ENCODE peak calls at places on chromosomes 5 and 9, in nine cellular contexts. L, V, N, B, W, D, Y, K and M are unnamed samples.

GRCh38 chr5:78757269-78758053 is 108.9 kb upstream of the LHFPL2 start:
- DNase-seq in D (peak), V (peak), L (peak), W (no peak), B (peak), N (no peak), Y (peak), K (no peak), M (no peak)

GRCh38 chr5:118208031-118208453 is 780.3 kb downstream of the DTWD2 start:
- DNase-seq in Y (no peak), K (no peak), V (no peak), D (no peak), W (no peak), B (no peak), N (no peak), L (no peak), M (no peak)

GRCh38 chr5:149049371-149049781 is 13.5 kb downstream of the SH3TC2 start:
- DNase-seq in K (no peak), B (no peak), D (no peak), Y (no peak), L (no peak), W (no peak), N (no peak), V (peak), M (no peak)

GRCh38 chr9:135501261-135502167 is 1.0 kb downstream of the MRPS2 start:
- DNase-seq in B (no peak), N (no peak), V (no peak), L (peak), K (no peak), Y (no peak), W (no peak), D (peak), M (peak)

GRCh38 chr9:89991204-89991790 is 386.5 kb downstream of the GADD45G start:
- DNase-seq in L (no peak), K (no peak), V (no peak), B (no peak), D (no peak), N (no peak), Y (no peak), W (no peak), M (no peak)

GRCh38 chr9:128635266-128636023 is 21.2 kb downstream of the DYNC2I2 start:
- DNase-seq in N (peak), D (peak), B (peak), W (peak), Y (peak), V (peak), K (peak), L (peak), M (no peak)

GRCh38 chr9:131423171-131423581 is 29.3 kb downstream of the PRRC2B start:
- DNase-seq in W (peak), K (peak), B (no peak), L (peak), D (peak), Y (peak), N (no peak), V (peak), M (no peak)

GRCh38 chr9:33924978-33925797 is 108.2 kb downstream of the UBE2R2 start:
- DNase-seq in B (no peak), L (peak), K (peak), Y (peak), N (peak), W (peak), D (peak), V (peak), M (peak)

GRCh38 chr5:154059039-154059430 is 20.3 kb downstream of the MFAP3 start:
- DNase-seq in N (no peak), D (no peak), B (no peak), V (no peak), L (no peak), Y (no peak), K (no peak), W (peak), M (no peak)

GRCh38 chr9:137302176-137303030 is at the start of gene NRARP:
- DNase-seq in D (peak), N (no peak), K (peak), W (peak), B (peak), Y (peak), V (peak), L (peak), M (peak)

GRCh38 chr9:110936719-110937452 is 101.4 kb downstream of the LPAR1 start:
- DNase-seq in L (peak), D (peak), B (no peak), K (no peak), W (no peak), V (no peak), N (no peak), Y (no peak), M (no peak)

GRCh38 chr9:89440951-89441654 is 56.8 kb downstream of the SEMA4D start:
- DNase-seq in V (no peak), W (no peak), B (peak), K (no peak), N (no peak), L (no peak), Y (no peak), D (no peak), M (no peak)

GRCh38 chr5:180070726-180071417 is 687 bp downstream of the RNF130 start:
- DNase-seq in W (peak), L (peak), B (no peak), D (peak), V (peak), N (peak), Y (no peak), K (peak), M (no peak)

GRCh38 chr9:114259800-114260523 is 62.9 kb upstream of the ORM1 start:
- DNase-seq in V (no peak), K (no peak), W (peak), L (no peak), B (no peak), N (no peak), D (no peak), Y (no peak), M (no peak)
- TF ChIP-seq CTCF in V (no peak), K (no peak), W (no peak), L (no peak), B (no peak), N (no peak), D (no peak), Y (no peak), M (no peak)

DNA sequence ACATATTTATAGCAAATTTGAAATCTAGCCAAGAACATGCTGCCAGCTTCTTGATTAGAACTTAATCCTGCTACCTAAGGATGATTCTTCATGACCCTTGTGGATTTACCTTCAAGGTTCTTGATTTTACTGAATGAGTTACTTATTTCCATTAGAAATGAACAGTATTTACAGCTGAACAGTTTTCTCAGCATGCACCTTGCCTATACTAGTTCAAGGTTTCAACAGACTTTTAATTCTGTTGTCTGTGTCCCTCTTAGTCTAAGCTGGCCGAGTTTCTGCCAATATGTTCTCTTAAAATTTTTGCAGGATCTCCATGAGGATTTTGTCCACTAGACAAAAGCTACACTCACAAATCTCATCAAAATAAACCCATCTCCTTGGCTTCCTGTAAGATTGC is 188.8 kb upstream of the ST8SIA4 start:
- DNase-seq in B (no peak), V (no peak), K (no peak), Y (no peak), W (no peak), D (no peak), N (no peak), L (no peak), M (no peak)
- TF ChIP-seq CTCF in B (no peak), V (no peak), K (no peak), Y (no peak), W (no peak), D (no peak), N (no peak), L (no peak), M (no peak)

GRCh38 chr9:99497641-99498040 is 275.6 kb downstream of the SEC61B start:
- DNase-seq in K (no peak), V (peak), N (no peak), D (no peak), B (no peak), L (no peak), W (no peak), Y (no peak), M (no peak)
- TF ChIP-seq CTCF in K (no peak), V (no peak), N (no peak), D (no peak), B (no peak), L (no peak), W (no peak), Y (no peak), M (no peak)

GRCh38 chr5:56817306-56817986 is 2.1 kb downstream of the MAP3K1 start:
- DNase-seq in D (no peak), K (no peak), W (no peak), V (peak), B (no peak), N (no peak), L (peak), Y (no peak), M (no peak)

GRCh38 chr5:56819027-56819881 is 3.9 kb downstream of the MAP3K1 start:
- DNase-seq in D (no peak), Y (no peak), B (no peak), V (peak), K (no peak), N (no peak), L (peak), W (no peak), M (no peak)

GRCh38 chr5:56815657-56816545 is 552 bp downstream of the MAP3K1 start:
- DNase-seq in Y (peak), V (peak), D (peak), B (peak), W (peak), L (no peak), N (no peak), K (peak), M (no peak)

GRCh38 chr5:56816546-56817081 is 1.3 kb downstream of the MAP3K1 start:
- DNase-seq in V (peak), W (peak), D (peak), Y (peak), B (peak), N (no peak), K (peak), L (peak), M (no peak)

DNA sequence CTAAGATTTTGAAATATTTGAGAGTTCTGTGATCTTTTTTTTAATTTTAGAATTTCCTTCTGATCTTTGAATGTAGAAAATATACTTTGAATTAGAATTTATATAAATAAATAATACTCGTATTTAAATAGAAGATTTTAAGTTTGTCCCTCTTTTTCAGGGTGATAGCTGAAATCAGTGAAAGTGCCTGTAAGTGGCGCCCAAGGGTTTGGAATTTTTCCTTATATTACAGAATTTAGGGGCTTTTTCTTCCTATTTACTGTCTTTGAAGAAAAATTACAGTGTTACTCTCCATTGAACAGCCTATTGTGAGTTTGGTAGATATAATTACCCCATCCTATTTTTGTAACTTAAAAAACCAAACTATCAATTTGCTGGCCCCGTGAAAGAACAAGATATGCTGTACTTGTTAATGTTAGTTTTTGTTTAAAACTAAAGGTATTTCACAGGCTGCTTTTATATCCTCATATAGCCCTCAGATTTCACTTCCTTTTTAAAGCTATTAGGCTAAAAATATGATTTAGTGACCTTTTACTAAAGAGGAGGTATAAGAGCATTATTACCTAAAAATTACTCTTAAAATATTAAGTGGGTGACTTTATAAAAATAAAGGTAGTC is 3.2 kb downstream of the MAP3K1 start:
- DNase-seq in L (peak), V (peak), D (no peak), W (no peak), B (no peak), K (no peak), N (no peak), Y (no peak), M (no peak)
- TF ChIP-seq CTCF in L (peak), V (no peak), D (peak), W (peak), B (no peak), K (no peak), N (peak), Y (no peak), M (peak)

DNA sequence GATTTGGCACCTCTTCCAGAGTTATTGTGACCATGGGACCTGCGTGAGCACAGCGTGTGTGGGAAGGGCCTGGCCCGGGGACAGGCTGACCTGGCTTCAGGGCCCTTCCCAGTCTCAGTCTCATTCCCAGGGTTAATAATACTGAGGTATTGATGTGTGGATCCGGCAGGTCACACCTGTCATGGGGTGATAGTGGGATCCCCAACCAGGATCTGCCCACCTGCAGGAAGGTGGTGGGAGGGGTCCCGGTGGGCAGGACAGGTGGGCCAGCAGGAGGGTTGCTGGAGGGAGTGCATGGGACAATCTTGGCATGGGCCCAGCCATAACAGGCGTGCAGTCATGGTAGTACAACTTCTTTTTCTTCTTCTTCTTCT is 55.4 kb downstream of the COL15A1 start:
- DNase-seq in W (no peak), K (peak), B (no peak), D (no peak), V (no peak), Y (peak), L (no peak), N (no peak), M (no peak)
- TF ChIP-seq CTCF in W (no peak), K (no peak), B (no peak), D (no peak), V (no peak), Y (no peak), L (no peak), N (no peak), M (no peak)

DNA sequence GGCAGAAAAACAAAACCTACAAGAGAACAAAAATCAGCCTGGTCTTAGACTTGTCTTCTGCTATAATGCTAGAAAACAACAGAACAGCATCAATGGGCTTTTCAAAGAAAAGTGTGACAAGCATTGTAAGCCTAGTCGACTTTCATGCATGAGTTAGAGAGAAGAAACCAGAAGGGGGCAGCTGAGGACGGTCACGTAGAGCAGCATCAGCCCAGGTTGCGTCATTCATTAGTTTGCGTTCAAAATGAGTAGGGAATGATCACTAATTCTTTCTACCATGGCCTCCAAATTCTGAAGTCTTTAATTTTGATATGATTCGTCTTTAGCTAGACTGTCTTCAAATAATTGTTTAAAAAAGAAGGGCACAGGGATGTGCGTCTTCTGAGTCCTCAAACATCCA is 4.7 kb upstream of the ISCA1 start:
- DNase-seq in N (no peak), V (peak), K (no peak), L (peak), Y (peak), D (peak), W (peak), B (no peak), M (no peak)
- TF ChIP-seq CTCF in N (peak), V (no peak), K (no peak), L (peak), Y (no peak), D (peak), W (peak), B (no peak), M (peak)

GRCh38 chr9:133822439-133823065 is 84.4 kb upstream of the SARDH start:
- DNase-seq in W (no peak), Y (no peak), K (no peak), B (no peak), L (no peak), D (no peak), N (no peak), V (no peak), M (no peak)
- TF ChIP-seq CTCF in W (no peak), Y (no peak), K (no peak), B (no peak), L (no peak), D (no peak), N (no peak), V (no peak), M (no peak)